ENCODE peak calls at places on chromosomes 12 and 14, in ten cellular contexts. J is SK-N-SH, T is transverse colon, V is sigmoid colon, Z is stomach, H is HepG2, M is suprapubic skin, X is GM12878, G is K562, E is esophagus muscularis mucosa. N is an unnamed sample.
A peak's percentile ranks its signal among the peaks of the same experiment; 100 is the strongest.

GRCh38 chr14:50772361-50772760 is 58.6 kb downstream of the NIN start:
- DNase-seq in J (no peak), T (no peak), V (no peak), Z (no peak), H (no peak), M (no peak), X (no peak), G (no peak), E (no peak), N (no peak)

GRCh38 chr12:121611306-121611705 is 15.0 kb upstream of the ORAI1 start:
- DNase-seq in J (peak; percentile 66), T (peak; percentile 19), V (no peak), Z (no peak), H (no peak), M (no peak), X (no peak), G (peak; percentile 65), E (no peak), N (no peak)

GRCh38 chr14:67532998-67533753 is at the start of gene PLEKHH1:
- DNase-seq in J (peak; percentile 91), T (peak; percentile 88), V (peak; percentile 89), Z (peak; percentile 85), H (peak; percentile 49), M (peak; percentile 75), X (no peak), G (peak; percentile 82), E (no peak), N (peak; percentile 91)

GRCh38 chr12:54240971-54241588 is 38.8 kb downstream of the CBX5 start:
- DNase-seq in J (no peak), T (no peak), V (no peak), Z (no peak), H (no peak), M (no peak), X (peak; percentile 80), G (no peak), E (no peak), N (no peak)

GRCh38 chr14:36818794-36819384 is 157.2 kb downstream of the PAX9 start:
- DNase-seq in J (no peak), T (no peak), V (no peak), Z (no peak), H (no peak), M (no peak), X (no peak), G (peak; percentile 6), E (no peak), N (no peak)

GRCh38 chr12:68237523-68238070 is 12.0 kb upstream of the IL26 start:
- DNase-seq in J (no peak), T (no peak), V (no peak), Z (no peak), H (no peak), M (no peak), X (no peak), G (no peak), E (no peak), N (no peak)

GRCh38 chr14:24785698-24786097 is 151.7 kb upstream of the GZMB start:
- DNase-seq in J (no peak), T (no peak), V (no peak), Z (no peak), H (no peak), M (no peak), X (no peak), G (no peak), E (no peak), N (no peak)

GRCh38 chr14:34203271-34203722 is 252.4 kb upstream of the EGLN3 start:
- DNase-seq in J (no peak), T (no peak), V (no peak), Z (no peak), H (no peak), M (no peak), X (no peak), G (no peak), E (no peak), N (no peak)

GRCh38 chr12:49413010-49413409 is 45.7 kb downstream of the SPATS2 start:
- DNase-seq in J (no peak), T (no peak), V (no peak), Z (no peak), H (no peak), M (no peak), X (no peak), G (peak; percentile 35), E (no peak), N (no peak)

GRCh38 chr14:32104803-32105202 is 27.7 kb downstream of the ARHGAP5 start:
- DNase-seq in J (no peak), T (no peak), V (no peak), Z (no peak), H (no peak), M (no peak), X (no peak), G (no peak), E (no peak), N (no peak)

GRCh38 chr14:88667555-88668273 is 104.9 kb downstream of the ZC3H14 start:
- DNase-seq in J (peak; percentile 63), T (peak; percentile 49), V (peak; percentile 69), Z (peak; percentile 51), H (peak; percentile 70), M (no peak), X (peak; percentile 25), G (peak; percentile 49), E (no peak), N (peak; percentile 46)

GRCh38 chr12:44708218-44708617 is 167.9 kb downstream of the NELL2 start:
- DNase-seq in J (no peak), T (no peak), V (no peak), Z (no peak), H (no peak), M (no peak), X (no peak), G (no peak), E (no peak), N (no peak)

GRCh38 chr14:51821822-51822221 is 38.6 kb upstream of the GNG2 start:
- DNase-seq in J (no peak), T (no peak), V (no peak), Z (no peak), H (no peak), M (no peak), X (no peak), G (no peak), E (no peak), N (no peak)

GRCh38 chr12:79413796-79414195 is 277.0 kb downstream of the PAWR start:
- DNase-seq in J (no peak), T (no peak), V (no peak), Z (no peak), H (no peak), M (no peak), X (no peak), G (no peak), E (no peak), N (no peak)

GRCh38 chr14:51479584-51480305 is 172.0 kb upstream of the FRMD6 start:
- DNase-seq in J (no peak), T (no peak), V (peak; percentile 73), Z (no peak), H (no peak), M (no peak), X (peak; percentile 9), G (no peak), E (no peak), N (no peak)

GRCh38 chr12:116123511-116124258 is 153.8 kb downstream of the MED13L start:
- DNase-seq in J (peak; percentile 23), T (peak; percentile 26), V (no peak), Z (no peak), H (no peak), M (no peak), X (no peak), G (peak; percentile 58), E (no peak), N (peak; percentile 60)

GRCh38 chr14:31487891-31488290 is at the start of gene GPR33:
- DNase-seq in J (no peak), T (no peak), V (no peak), Z (no peak), H (no peak), M (no peak), X (no peak), G (no peak), E (no peak), N (no peak)

DNA sequence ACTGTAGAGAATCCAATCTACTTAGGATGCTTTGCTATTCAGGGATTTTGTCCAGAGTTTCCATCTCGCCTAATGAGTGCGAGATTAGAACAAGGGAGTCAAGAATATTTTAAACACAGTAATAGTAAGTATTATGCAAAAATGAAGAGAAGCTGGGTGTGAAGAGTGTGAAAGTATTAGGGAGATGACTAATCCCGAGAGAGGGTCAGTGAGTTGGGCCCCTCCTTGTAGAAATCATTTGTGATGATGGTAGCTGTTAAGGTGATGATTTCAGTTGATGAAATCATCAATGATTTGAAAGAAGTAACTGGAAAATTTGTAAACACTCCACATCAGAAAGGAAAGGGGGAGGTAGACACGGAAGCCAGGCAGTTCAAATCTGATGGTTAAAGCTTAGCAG is 478.9 kb upstream of the MGAT4C start:
- DNase-seq in J (no peak), T (no peak), V (no peak), Z (no peak), H (no peak), M (no peak), X (no peak), G (no peak), E (no peak), N (no peak)
- TF ChIP-seq EP300 in J (no peak), T (no peak), V (no peak), Z (no peak), H (no peak), M (no peak), X (no peak), G (no peak), E (no peak), N (no peak)

DNA sequence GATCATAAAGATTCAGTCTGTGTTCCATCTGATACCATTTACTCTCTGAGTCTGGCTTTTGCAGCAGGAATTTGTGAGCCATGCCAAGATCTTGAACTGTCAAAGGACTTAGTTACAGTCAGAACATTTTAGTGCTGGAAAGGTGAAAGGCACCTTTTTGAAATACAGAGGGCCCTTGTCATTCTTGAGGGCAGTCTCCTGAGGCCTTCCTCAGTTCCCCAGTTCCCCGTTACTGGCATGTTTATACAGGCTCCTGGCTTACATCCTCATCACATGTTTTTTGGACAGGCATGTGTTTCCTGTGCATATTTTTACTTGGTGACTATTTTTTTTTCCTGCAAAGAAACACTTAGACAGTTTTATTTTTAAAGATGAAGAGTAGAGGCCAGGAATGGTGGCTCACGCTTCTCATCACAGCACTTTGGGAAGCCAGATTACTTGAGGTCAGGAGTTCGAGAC is 21.0 kb downstream of the CFAP54 start:
- DNase-seq in J (no peak), T (no peak), V (no peak), Z (no peak), H (no peak), M (no peak), X (no peak), G (no peak), E (peak; percentile 89), N (no peak)
- TF ChIP-seq POLR2AphosphoS5 in J (no peak), T (no peak), V (peak; percentile 11), Z (no peak), H (no peak), M (no peak), X (no peak), G (no peak), E (peak; percentile 47), N (peak; percentile 39)

GRCh38 chr14:103878180-103878579 is 30.8 kb upstream of the PPP1R13B start:
- DNase-seq in J (no peak), T (no peak), V (no peak), Z (no peak), H (no peak), M (no peak), X (no peak), G (no peak), E (no peak), N (no peak)
- TF ChIP-seq EP300 in J (no peak), T (no peak), V (no peak), Z (no peak), H (no peak), M (no peak), X (no peak), G (no peak), E (no peak), N (no peak)

GRCh38 chr12:66491812-66492361 is 187.0 kb downstream of the GRIP1 start:
- DNase-seq in J (no peak), T (no peak), V (no peak), Z (no peak), H (no peak), M (no peak), X (no peak), G (no peak), E (no peak), N (no peak)
- TF ChIP-seq POLR2AphosphoS5 in J (no peak), T (no peak), V (no peak), Z (no peak), H (no peak), M (no peak), X (no peak), G (no peak), E (no peak), N (no peak)

N was measured in upper lobe of left lung.